ENCODE peak calls at places on chromosomes 12 and 14, in nine cellular contexts. B, I, S, P, Y, V, W, E and Q are unnamed samples.

GRCh38 chr12:124994435-124994975 is 1.1 kb downstream of the BRI3BP start:
- DNase-seq in B (no peak), I (no peak), S (no peak), P (no peak), Y (peak), V (no peak), W (peak), E (no peak), Q (no peak)

GRCh38 chr14:19917955-19918518 is 2.4 kb upstream of the OR4K5 start:
- DNase-seq in B (no peak), I (no peak), S (no peak), P (no peak), Y (no peak), V (no peak), W (no peak), E (no peak), Q (no peak)

GRCh38 chr14:24065408-24065807 is 6.0 kb upstream of the CPNE6 start:
- DNase-seq in B (no peak), I (no peak), S (no peak), P (no peak), Y (no peak), V (no peak), W (no peak), E (no peak), Q (no peak)

GRCh38 chr14:56224691-56225681 is 106.8 kb downstream of the PELI2 start:
- DNase-seq in B (no peak), I (no peak), S (no peak), P (no peak), Y (peak), V (no peak), W (no peak), E (no peak), Q (no peak)

GRCh38 chr14:99242816-99243795 is 28.9 kb downstream of the BCL11B start:
- DNase-seq in B (no peak), I (no peak), S (no peak), P (no peak), Y (no peak), V (no peak), W (no peak), E (no peak), Q (no peak)

GRCh38 chr12:11702959-11703358 is 53.5 kb downstream of the ETV6 start:
- DNase-seq in B (no peak), I (no peak), S (no peak), P (no peak), Y (no peak), V (no peak), W (peak), E (no peak), Q (no peak)

GRCh38 chr12:1925125-1925963 is 6.9 kb upstream of the CACNA2D4 start:
- DNase-seq in B (no peak), I (no peak), S (no peak), P (no peak), Y (no peak), V (peak), W (no peak), E (no peak), Q (no peak)

GRCh38 chr12:62625238-62625637 is 158.6 kb downstream of the MON2 start:
- DNase-seq in B (no peak), I (no peak), S (no peak), P (no peak), Y (no peak), V (no peak), W (no peak), E (no peak), Q (no peak)